ENCODE peak calls at places on chromosomes 13 and 19, in five cellular contexts. T, V, U, L and X are unnamed samples.

GRCh38 chr19:55353803-55354697 is 469 bp downstream of the COX6B2 start:
- DNase-seq in T (peak; percentile 84), V (peak; percentile 82), U (no peak), L (peak; percentile 48), X (peak; percentile 65)

GRCh38 chr13:92553470-92554114 is 673.0 kb upstream of the GPC6 start:
- DNase-seq in T (no peak), V (no peak), U (no peak), L (no peak), X (no peak)

GRCh38 chr13:109787135-109787954 is 962 bp upstream of the IRS2 start:
- DNase-seq in T (no peak), V (peak; percentile 59), U (peak; percentile 67), L (peak; percentile 22), X (peak; percentile 43)

GRCh38 chr13:52701728-52702480 is 37.7 kb downstream of the CNMD start:
- DNase-seq in T (no peak), V (no peak), U (no peak), L (no peak), X (no peak)

GRCh38 chr13:69793803-69794453 is 313.7 kb upstream of the ATXN8OS start:
- DNase-seq in T (no peak), V (peak; percentile 22), U (no peak), L (no peak), X (no peak)

GRCh38 chr19:7540761-7541480 is 5.4 kb downstream of the PNPLA6 start:
- DNase-seq in T (no peak), V (peak; percentile 92), U (no peak), L (no peak), X (no peak)

GRCh38 chr19:18431351-18432197 is 6.4 kb downstream of the ISYNA1 start:
- DNase-seq in T (no peak), V (peak; percentile 42), U (no peak), L (no peak), X (no peak)

GRCh38 chr13:59408738-59409137 is 755.0 kb downstream of the DIAPH3 start:
- DNase-seq in T (no peak), V (no peak), U (no peak), L (no peak), X (no peak)

GRCh38 chr13:40666058-40666904 is at the start of gene FOXO1:
- DNase-seq in T (peak; percentile 90), V (peak; percentile 88), U (peak; percentile 88), L (peak; percentile 84), X (peak; percentile 85)

GRCh38 chr19:14048439-14049153 is 13.3 kb downstream of the PALM3 start:
- DNase-seq in T (peak; percentile 54), V (peak; percentile 74), U (no peak), L (no peak), X (peak; percentile 51)

GRCh38 chr13:62375653-62376052 is 960.0 kb upstream of the PCDH20 start:
- DNase-seq in T (no peak), V (no peak), U (no peak), L (no peak), X (no peak)

GRCh38 chr19:18612772-18613588 is at the start of gene TMEM59L:
- DNase-seq in T (no peak), V (peak; percentile 54), U (peak; percentile 58), L (peak; percentile 41), X (no peak)

GRCh38 chr19:44757057-44757734 is 8.7 kb downstream of the BCL3 start:
- DNase-seq in T (no peak), V (peak; percentile 83), U (no peak), L (no peak), X (no peak)

GRCh38 chr19:28669804-28670203 is 543.1 kb downstream of the UQCRFS1 start:
- DNase-seq in T (no peak), V (no peak), U (no peak), L (no peak), X (no peak)

GRCh38 chr13:34627499-34627898 is 314.6 kb upstream of the NBEA start:
- DNase-seq in T (no peak), V (no peak), U (no peak), L (no peak), X (no peak)

GRCh38 chr13:109095126-109095525 is 465.7 kb downstream of the MYO16 start:
- DNase-seq in T (no peak), V (no peak), U (no peak), L (no peak), X (peak; percentile 5)

GRCh38 chr19:23996549-23996948 is 81.9 kb downstream of the ZNF726 start:
- DNase-seq in T (peak; percentile 5), V (peak; percentile 32), U (no peak), L (no peak), X (peak; percentile 49)

GRCh38 chr19:6534451-6535093 is 3.7 kb downstream of the TNFSF9 start:
- DNase-seq in T (no peak), V (no peak), U (no peak), L (no peak), X (no peak)

GRCh38 chr19:19105365-19106060 is 32.8 kb downstream of the TMEM161A start:
- DNase-seq in T (no peak), V (peak; percentile 76), U (no peak), L (no peak), X (no peak)

GRCh38 chr13:69553976-69554375 is 553.6 kb upstream of the ATXN8OS start:
- DNase-seq in T (no peak), V (no peak), U (no peak), L (no peak), X (no peak)

GRCh38 chr19:861756-862528 is 2.5 kb downstream of the CFD start:
- DNase-seq in T (no peak), V (peak; percentile 80), U (no peak), L (peak; percentile 54), X (peak; percentile 87)

GRCh38 chr13:114309806-114310410 is 4.4 kb upstream of the CHAMP1 start:
- DNase-seq in T (no peak), V (no peak), U (no peak), L (no peak), X (peak; percentile 10)

GRCh38 chr13:110634558-110634957 is 19.2 kb downstream of the NAXD start:
- DNase-seq in T (no peak), V (no peak), U (no peak), L (no peak), X (no peak)

GRCh38 chr13:95677564-95678386 is 836 bp downstream of the DNAJC3 start:
- DNase-seq in T (no peak), V (no peak), U (peak; percentile 48), L (no peak), X (peak; percentile 9)

GRCh38 chr19:48720251-48720612 is 707 bp upstream of the MAMSTR start:
- DNase-seq in T (no peak), V (no peak), U (no peak), L (no peak), X (no peak)

GRCh38 chr13:44312898-44313551 is 60.6 kb upstream of the SERP2 start:
- DNase-seq in T (peak; percentile 8), V (no peak), U (no peak), L (no peak), X (no peak)

GRCh38 chr19:3838661-3839060 is 30.2 kb downstream of the ZFR2 start:
- DNase-seq in T (no peak), V (no peak), U (no peak), L (no peak), X (no peak)

GRCh38 chr19:13082192-13083007 is 20.3 kb downstream of the LYL1 start:
- DNase-seq in T (peak; percentile 74), V (peak; percentile 80), U (no peak), L (no peak), X (no peak)

GRCh38 chr19:56211718-56212117 is 9.6 kb downstream of the ZSCAN5C start:
- DNase-seq in T (no peak), V (no peak), U (no peak), L (no peak), X (no peak)

GRCh38 chr13:106851251-106851650 is 283.3 kb upstream of the ARGLU1 start:
- DNase-seq in T (no peak), V (no peak), U (no peak), L (no peak), X (no peak)